ENCODE peak calls at places on chromosomes 6 and 20, in six cellular contexts. I is naive thymus-derived CD4-positive, alpha-beta T cell; P is breast epithelium; Q is uterus; G is neuronal stem cell; M is ovary. J is an unnamed sample. For H3K9me3, the result is how much of the 10 kb centered on the place peaks cover.

GRCh38 chr6:6843057-6843627 is 254.6 kb downstream of the LY86 start:
- DNase-seq in I (no peak), P (no peak), Q (no peak), G (no peak), M (no peak), J (no peak)

GRCh38 chr20:23622839-23623343 is 14.9 kb downstream of the CST3 start:
- DNase-seq in I (no peak), P (peak), Q (peak), G (no peak), M (peak), J (peak)

GRCh38 chr6:130843575-130844320 is 16.5 kb downstream of the SMLR1 start:
- DNase-seq in I (peak), P (no peak), Q (no peak), G (peak), M (no peak), J (peak)

GRCh38 chr20:11437611-11438380 is 479.9 kb upstream of the BTBD3 start:
- DNase-seq in I (no peak), P (no peak), Q (no peak), G (no peak), M (no peak), J (peak)

GRCh38 chr20:8335059-8335458 is 203.0 kb downstream of the PLCB1 start:
- DNase-seq in I (no peak), P (no peak), Q (no peak), G (no peak), M (no peak), J (no peak)

GRCh38 chr6:158999154-158999668 is 791 bp downstream of the RSPH3 start:
- DNase-seq in I (no peak), P (peak), Q (no peak), G (no peak), M (no peak), J (no peak)

GRCh38 chr6:125453516-125453915 is 151.7 kb upstream of the HDDC2 start:
- DNase-seq in I (no peak), P (no peak), Q (no peak), G (no peak), M (no peak), J (no peak)

GRCh38 chr6:43708857-43709653 is 21.5 kb upstream of the MRPS18A start:
- DNase-seq in I (no peak), P (no peak), Q (peak), G (no peak), M (peak), J (no peak)

GRCh38 chr20:42173440-42173839 is 555.3 kb upstream of the CHD6 start:
- DNase-seq in I (no peak), P (no peak), Q (no peak), G (no peak), M (no peak), J (no peak)

GRCh38 chr20:50673146-50673830 is 18.1 kb downstream of the RIPOR3 start:
- DNase-seq in I (no peak), P (no peak), Q (peak), G (no peak), M (no peak), J (no peak)

GRCh38 chr20:1533059-1533458 is 24.4 kb downstream of the SIRPD start:
- DNase-seq in I (peak), P (no peak), Q (no peak), G (no peak), M (no peak), J (no peak)

GRCh38 chr6:89921691-89922090 is 27.4 kb downstream of the GJA10 start:
- DNase-seq in I (no peak), P (no peak), Q (no peak), G (no peak), M (no peak), J (no peak)

GRCh38 chr20:30601974-30602373 is 655.5 kb upstream of the DEFB115 start:
- DNase-seq in I (no peak), P (no peak), Q (no peak), G (no peak), M (no peak), J (no peak)
- H3K9me3 ChIP-seq in I (under half), P (under half), Q (under half), G (under half), M (under half), J (under half)

GRCh38 chr6:24672573-24673182 is 5.8 kb downstream of the ACOT13 start:
- DNase-seq in I (no peak), P (no peak), Q (no peak), G (no peak), M (no peak), J (no peak)
- H3K9me3 ChIP-seq in I (under half), P (under half), Q (under half), G (under half), M (under half), J (under half)

DNA sequence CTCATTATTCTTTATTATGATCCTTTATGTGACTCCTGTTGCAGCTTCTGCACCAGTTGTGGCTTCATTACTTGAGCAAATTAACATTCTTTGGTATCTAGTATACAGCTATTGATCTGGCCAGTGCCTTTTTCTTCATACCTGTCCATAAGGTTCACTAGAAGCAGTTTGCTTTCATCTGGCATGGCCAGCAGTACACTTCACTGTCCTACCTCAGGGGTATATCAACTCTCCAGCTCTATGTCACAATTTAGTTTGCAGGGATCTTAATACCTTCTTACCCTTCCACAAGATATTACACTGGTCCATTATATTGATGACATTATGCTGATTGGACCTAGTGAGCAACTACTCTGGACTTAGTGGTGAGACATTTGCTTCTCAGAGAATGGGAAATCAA is 46.6 kb downstream of the VTA1 start:
- DNase-seq in I (no peak), P (no peak), Q (no peak), G (no peak), M (no peak), J (no peak)
- H3K9me3 ChIP-seq in I (under half), P (under half), Q (under half), G (under half), M (under half), J (under half)

DNA sequence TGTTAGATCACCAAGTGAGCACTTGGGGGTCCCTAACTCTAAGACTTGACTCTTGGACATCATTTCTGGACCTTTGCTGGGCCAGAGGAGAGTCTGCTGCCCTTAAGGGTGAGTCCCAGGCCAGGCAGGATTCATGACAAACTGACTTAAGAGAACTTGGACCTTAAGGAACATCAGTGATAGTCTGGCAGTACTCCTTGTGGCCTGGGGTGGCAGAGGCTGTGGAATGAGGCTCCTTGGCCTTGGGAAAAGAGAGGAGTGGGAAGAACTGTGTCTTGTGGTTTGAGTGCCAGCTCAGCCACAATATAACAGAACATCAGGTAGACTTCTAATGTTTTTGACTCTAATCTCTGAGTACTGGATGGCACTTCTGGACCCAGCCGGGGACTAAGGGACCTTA is 478.7 kb downstream of the MEI4 start:
- DNase-seq in I (no peak), P (no peak), Q (no peak), G (no peak), M (no peak), J (no peak)
- H3K9me3 ChIP-seq in I (under half), P (under half), Q (under half), G (under half), M (under half), J (under half)

DNA sequence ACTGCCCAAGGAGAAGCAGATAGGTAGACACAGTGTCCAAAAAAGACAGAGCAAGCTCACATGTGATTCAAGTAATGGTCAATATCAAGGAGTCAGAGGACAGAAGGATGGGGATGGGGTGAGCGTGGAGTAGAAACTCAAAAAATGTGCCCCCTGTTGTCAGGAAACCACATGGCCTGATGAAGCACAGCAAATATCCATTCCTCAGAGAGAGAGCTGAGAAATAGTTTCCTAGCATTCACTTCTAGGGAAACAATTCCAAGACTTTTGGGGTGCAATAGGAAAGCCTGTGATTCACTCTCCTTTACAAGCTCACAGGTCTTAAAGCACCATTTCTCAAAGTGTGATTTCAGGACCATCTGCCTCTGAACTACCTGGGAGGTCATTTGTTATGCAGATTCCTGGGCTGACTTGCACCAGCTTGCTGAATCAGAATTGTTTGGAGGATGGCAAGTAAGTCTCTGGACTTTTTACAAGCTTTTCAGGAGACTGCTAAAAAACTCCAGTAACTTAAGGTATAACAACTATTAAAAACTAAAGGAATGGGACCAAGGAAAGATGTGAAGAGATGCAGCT is 432.8 kb downstream of the HDGFL1 start:
- DNase-seq in I (no peak), P (no peak), Q (no peak), G (no peak), M (no peak), J (no peak)
- H3K9me3 ChIP-seq in I (under half), P (under half), Q (under half), G (under half), M (under half), J (under half)

GRCh38 chr6:118579786-118580185 is 31.7 kb downstream of the PLN start:
- DNase-seq in I (no peak), P (no peak), Q (no peak), G (no peak), M (no peak), J (peak)

GRCh38 chr6:118580585-118581419 is 32.7 kb downstream of the PLN start:
- DNase-seq in I (peak), P (no peak), Q (no peak), G (peak), M (no peak), J (peak)

GRCh38 chr6:118577972-118578371 is 29.9 kb downstream of the PLN start:
- DNase-seq in I (no peak), P (no peak), Q (no peak), G (no peak), M (no peak), J (no peak)

GRCh38 chr6:118581489-118581959 is 33.4 kb downstream of the PLN start:
- DNase-seq in I (no peak), P (no peak), Q (no peak), G (no peak), M (no peak), J (no peak)

DNA sequence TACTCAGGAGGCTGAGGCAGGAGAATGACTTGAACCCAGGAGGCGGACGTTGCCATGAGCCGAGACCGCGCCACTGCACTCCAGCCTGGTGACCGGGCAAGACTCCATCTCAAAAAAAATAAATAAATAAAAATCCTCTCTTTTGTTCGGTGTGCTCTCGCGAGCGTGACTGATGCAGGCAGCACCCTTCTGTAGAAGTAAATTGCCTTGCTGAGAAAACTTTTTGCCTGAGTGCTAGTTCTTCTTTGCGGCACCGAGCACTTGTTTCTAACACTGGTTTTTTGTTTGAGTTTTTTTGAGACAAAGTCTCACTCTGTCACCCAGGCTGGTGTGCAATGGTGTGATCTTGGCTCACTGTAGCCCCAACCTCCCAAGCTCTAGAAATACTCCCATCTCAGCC is 30.5 kb downstream of the PLN start:
- DNase-seq in I (no peak), P (no peak), Q (no peak), G (no peak), M (no peak), J (no peak)
- H3K9me3 ChIP-seq in I (half or more), P (under half), Q (under half), G (under half), M (under half), J (under half)

GRCh38 chr20:168876-169275 is 11.6 kb downstream of the DEFB127 start:
- DNase-seq in I (no peak), P (no peak), Q (no peak), G (no peak), M (no peak), J (no peak)
- H3K9me3 ChIP-seq in I (under half), P (under half), Q (under half), G (under half), M (under half), J (under half)